ENCODE peak calls at places on chromosome 11, in five cellular contexts. D, E, S, J and I are unnamed samples.

GRCh38 chr11:14270690-14271542 is 88.1 kb downstream of the RRAS2 start:
- DNase-seq in D (no peak), E (peak; percentile 58), S (no peak), J (peak; percentile 85), I (no peak)

GRCh38 chr11:28274216-28274615 is 166.0 kb downstream of the METTL15 start:
- DNase-seq in D (no peak), E (no peak), S (no peak), J (no peak), I (no peak)

GRCh38 chr11:64382586-64382985 is 23.6 kb downstream of the RPS6KA4 start:
- DNase-seq in D (no peak), E (no peak), S (no peak), J (no peak), I (no peak)

GRCh38 chr11:5279678-5280077 is 9.9 kb upstream of the HBE1 start:
- DNase-seq in D (no peak), E (no peak), S (no peak), J (no peak), I (no peak)

GRCh38 chr11:87493516-87493915 is 455.8 kb downstream of the TMEM135 start:
- DNase-seq in D (no peak), E (no peak), S (no peak), J (no peak), I (no peak)

GRCh38 chr11:2929880-2930704 is 872 bp upstream of the PHLDA2 start:
- DNase-seq in D (peak; percentile 60), E (peak; percentile 82), S (peak; percentile 38), J (peak; percentile 72), I (no peak)

GRCh38 chr11:1761110-1761856 is 2.4 kb downstream of the CTSD start:
- DNase-seq in D (no peak), E (peak; percentile 82), S (no peak), J (no peak), I (no peak)

GRCh38 chr11:121053244-121053643 is 29.3 kb downstream of the TBCEL start:
- DNase-seq in D (no peak), E (no peak), S (no peak), J (no peak), I (no peak)

GRCh38 chr11:12008790-12009616 is 577 bp upstream of the DKK3 start:
- DNase-seq in D (no peak), E (no peak), S (peak; percentile 81), J (no peak), I (peak; percentile 80)

GRCh38 chr11:107043242-107043991 is 25.1 kb upstream of the GUCY1A2 start:
- DNase-seq in D (no peak), E (no peak), S (no peak), J (peak; percentile 83), I (no peak)

GRCh38 chr11:9771126-9771624 is 107.3 kb downstream of the SWAP70 start:
- DNase-seq in D (no peak), E (no peak), S (no peak), J (no peak), I (no peak)

GRCh38 chr11:69567951-69568808 is 72.8 kb upstream of the CCND1 start:
- DNase-seq in D (no peak), E (no peak), S (no peak), J (no peak), I (no peak)

GRCh38 chr11:19598456-19598855 is 114.2 kb upstream of the NAV2 start:
- DNase-seq in D (no peak), E (no peak), S (no peak), J (no peak), I (no peak)

GRCh38 chr11:111601979-111602864 is at the start of gene SIK2:
- DNase-seq in D (peak; percentile 90), E (peak; percentile 97), S (peak; percentile 97), J (peak; percentile 99), I (peak; percentile 94)

GRCh38 chr11:36069576-36070214 is 125.8 kb downstream of the LDLRAD3 start:
- DNase-seq in D (no peak), E (no peak), S (no peak), J (no peak), I (no peak)
- TF ChIP-seq CTCF in D (no peak), E (no peak), S (no peak), J (no peak), I (no peak)

GRCh38 chr11:124233376-124233775 is 7.5 kb upstream of the OR8G1 start:
- DNase-seq in D (no peak), E (no peak), S (no peak), J (no peak), I (no peak)
- TF ChIP-seq POLR2A in D (no peak), E (no peak), S (no peak), J (no peak), I (no peak)

DNA sequence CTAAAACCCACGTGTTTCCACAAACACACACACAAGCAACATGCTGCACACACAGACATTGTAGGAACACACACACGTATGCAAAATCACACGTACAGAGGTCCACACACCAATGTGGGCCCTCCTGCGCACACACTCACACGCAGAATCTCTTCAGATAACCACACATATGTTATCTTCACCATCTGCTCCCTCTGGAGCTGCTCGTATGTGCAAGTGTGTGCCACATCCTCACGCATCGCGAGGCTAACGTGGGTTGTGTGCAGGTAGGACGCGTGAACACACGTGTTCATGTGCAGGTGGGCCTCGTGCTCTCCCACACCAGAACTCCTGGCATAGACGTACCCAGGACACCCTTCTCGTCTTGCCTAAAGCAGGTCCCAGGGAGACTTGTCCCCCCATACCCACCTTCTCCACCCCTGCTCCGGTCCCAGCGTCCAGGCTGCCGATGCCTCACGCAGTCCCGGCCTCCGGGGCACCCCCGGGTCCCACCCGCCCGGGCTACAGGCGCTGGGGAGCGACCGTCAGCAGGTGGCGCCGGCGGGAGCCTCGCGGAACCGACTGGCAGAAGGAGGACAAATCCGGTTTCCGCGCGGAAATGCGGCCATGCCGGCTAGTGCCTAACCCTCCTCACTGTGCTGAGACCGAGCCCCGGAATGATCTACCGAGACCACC is 10.3 kb upstream of the IGSF9B start:
- DNase-seq in D (no peak), E (peak; percentile 89), S (peak; percentile 73), J (peak; percentile 39), I (no peak)
- TF ChIP-seq CTCF in D (no peak), E (peak; percentile 56), S (peak; percentile 61), J (peak; percentile 35), I (no peak)

DNA sequence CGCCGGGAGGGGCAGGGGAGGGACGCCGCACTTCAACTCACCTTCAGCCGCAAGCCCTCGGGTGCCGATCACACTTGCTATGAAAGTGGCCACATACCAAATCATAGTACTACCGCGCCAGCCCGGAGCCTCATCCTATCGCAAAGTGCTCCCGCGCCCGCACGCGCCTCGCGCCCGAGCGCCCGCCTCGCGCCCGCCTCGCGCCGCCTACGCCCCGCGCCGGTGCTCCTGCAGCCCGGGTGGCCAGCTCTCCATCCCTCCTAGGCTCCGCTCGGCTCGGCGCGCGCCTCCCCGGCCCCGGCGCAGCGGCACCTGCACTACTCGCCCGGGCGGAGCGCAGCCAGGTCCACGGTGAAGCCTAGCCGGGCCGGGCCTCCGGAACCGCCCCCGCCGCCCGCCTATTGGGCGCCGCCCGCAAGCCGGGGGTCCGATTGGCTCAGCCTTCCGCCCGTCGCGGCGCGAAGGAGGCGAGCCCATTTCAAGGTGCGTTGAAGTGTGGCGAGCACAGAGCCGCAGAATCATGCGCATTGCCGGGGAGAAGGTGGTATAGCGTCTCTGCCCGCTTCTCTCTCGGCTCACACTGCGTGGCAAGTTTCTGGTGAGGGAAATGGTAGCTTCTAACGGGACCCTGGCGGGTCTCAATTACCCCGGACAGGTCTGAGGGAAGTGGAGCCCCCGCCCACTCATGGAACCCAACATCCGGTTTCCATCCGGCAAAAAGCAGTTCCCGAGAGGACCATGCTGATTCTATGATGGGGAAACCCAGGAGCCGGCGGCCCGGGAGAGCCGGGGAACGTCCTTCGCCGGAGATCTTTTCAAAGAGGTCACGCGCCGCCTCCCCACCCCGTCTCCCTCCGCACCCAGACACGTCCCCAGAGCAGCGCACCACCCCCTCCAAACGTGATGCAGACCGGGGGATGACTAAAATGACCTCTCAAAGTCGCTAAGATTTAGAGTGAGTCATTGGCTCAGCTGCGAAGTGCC is at the start of gene IGSF9B:
- DNase-seq in D (peak; percentile 87), E (peak; percentile 92), S (peak; percentile 89), J (peak; percentile 38), I (peak; percentile 94)
- TF ChIP-seq POLR2A in D (no peak), E (no peak), S (peak; percentile 53), J (no peak), I (no peak)

GRCh38 chr11:61792310-61793083 is at the start of the genes FEN1 and TMEM258:
- DNase-seq in D (peak; percentile 90), E (peak; percentile 98), S (peak; percentile 93), J (peak; percentile 95), I (peak; percentile 93)
- TF ChIP-seq CTCF in D (peak; percentile 5), E (no peak), S (no peak), J (no peak), I (no peak)

GRCh38 chr11:47726878-47727514 is 11.8 kb upstream of the AGBL2 start:
- DNase-seq in D (no peak), E (no peak), S (no peak), J (no peak), I (no peak)
- TF ChIP-seq POLR2A in D (no peak), E (no peak), S (no peak), J (no peak), I (no peak)

DNA sequence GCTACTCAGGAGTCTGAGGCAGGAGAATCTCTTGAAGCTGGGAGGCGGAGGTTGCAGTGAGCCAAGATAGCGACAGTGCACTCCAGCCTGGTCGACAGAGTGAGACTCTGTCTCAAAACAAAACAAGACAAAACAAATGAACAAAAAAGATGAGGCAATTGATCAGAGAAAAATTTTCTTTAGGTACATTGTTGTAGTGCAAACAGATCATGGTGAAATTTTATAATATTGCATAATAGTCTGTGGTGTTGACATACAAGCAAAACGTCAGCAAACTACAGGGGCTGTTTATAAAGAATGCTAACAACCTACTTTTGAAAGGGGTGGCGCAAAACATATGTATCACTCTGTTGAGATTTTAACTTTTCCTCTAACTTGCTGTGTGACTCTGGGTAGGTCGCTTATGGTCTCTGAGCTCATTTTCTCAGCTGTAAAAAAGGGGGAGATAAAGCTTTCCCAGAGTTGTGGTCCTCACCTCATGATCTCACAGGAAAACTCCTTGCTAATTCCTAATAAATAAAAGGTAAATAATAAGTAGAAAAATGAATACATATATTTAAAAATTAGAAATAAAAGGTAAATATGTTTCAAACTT is 64.8 kb upstream of the NUP160 start:
- DNase-seq in D (no peak), E (no peak), S (no peak), J (no peak), I (no peak)
- TF ChIP-seq CTCF in D (no peak), E (no peak), S (no peak), J (no peak), I (no peak)

GRCh38 chr11:8682219-8683114 is at the start of the genes RPL27A and TRIM66:
- DNase-seq in D (peak; percentile 99), E (peak; percentile 99), S (peak; percentile 99), J (peak; percentile 95), I (peak; percentile 98)
- TF ChIP-seq POLR2A in D (peak; percentile 99), E (peak; percentile 93), S (peak; percentile 97), J (peak; percentile 99), I (peak; percentile 79)

DNA sequence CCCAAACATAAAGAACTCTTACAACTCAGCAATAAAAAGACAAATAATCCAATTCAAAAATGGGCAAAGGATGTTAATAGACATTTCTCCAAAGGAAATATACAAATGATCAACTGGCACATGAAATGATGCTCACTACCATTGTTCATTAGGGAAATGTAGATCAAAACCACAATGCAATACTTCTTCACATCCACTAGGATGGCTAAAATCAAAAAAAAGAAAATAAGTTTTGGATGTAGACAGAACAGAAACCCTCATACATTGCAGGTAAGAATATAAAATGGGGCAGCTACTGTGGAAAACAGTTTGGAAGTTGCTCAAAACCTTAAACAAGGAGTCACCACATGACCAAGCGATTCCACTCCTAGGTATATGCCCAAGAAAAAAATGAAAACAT is 16.3 kb downstream of the SIK3 start:
- DNase-seq in D (no peak), E (no peak), S (no peak), J (no peak), I (no peak)
- TF ChIP-seq CTCF in D (no peak), E (no peak), S (no peak), J (no peak), I (no peak)